ENCODE peak calls at places on chromosome 14, in six cellular contexts. T is neuronal stem cell; F is Peyer's patch; O is HCT116; Z is naive thymus-derived CD4-positive, alpha-beta T cell; N is HL-60. H is an unnamed sample.

GRCh38 chr14:98705826-98706225 is 566.2 kb downstream of the BCL11B start:
- DNase-seq in Z (no peak), F (no peak), N (no peak), O (no peak), T (no peak), H (no peak)

GRCh38 chr14:83140756-83141155 is 1607.1 kb upstream of the SEL1L start:
- DNase-seq in F (no peak), Z (no peak), T (no peak), N (no peak), O (no peak), H (no peak)

GRCh38 chr14:65696801-65697200 is 284.3 kb downstream of the FUT8 start:
- DNase-seq in F (no peak), O (no peak), T (no peak), N (no peak), Z (no peak), H (no peak)

GRCh38 chr14:91246051-91246852 is 1.7 kb upstream of the GPR68 start:
- DNase-seq in N (no peak), O (no peak), Z (peak), T (no peak), F (peak), H (no peak)

GRCh38 chr14:31508140-31508539 is 20.3 kb upstream of the GPR33 start:
- DNase-seq in Z (no peak), F (no peak), N (no peak), O (no peak), T (no peak), H (no peak)

GRCh38 chr14:56532546-56532945 is 47.1 kb upstream of the TMEM260 start:
- DNase-seq in F (no peak), T (no peak), Z (no peak), O (no peak), N (no peak), H (no peak)

GRCh38 chr14:69081271-69081670 is 71.6 kb downstream of the DCAF5 start:
- DNase-seq in F (no peak), O (no peak), N (no peak), Z (no peak), T (no peak), H (no peak)

GRCh38 chr14:92693998-92694780 is 54.2 kb downstream of the LGMN start:
- DNase-seq in F (no peak), O (peak), T (no peak), Z (no peak), N (no peak), H (no peak)

GRCh38 chr14:56460469-56460868 is 119.1 kb upstream of the TMEM260 start:
- DNase-seq in N (no peak), F (no peak), O (no peak), T (no peak), Z (no peak), H (no peak)

GRCh38 chr14:97143456-97143855 is 346.3 kb downstream of the VRK1 start:
- DNase-seq in F (no peak), T (no peak), N (no peak), Z (no peak), O (no peak), H (no peak)

GRCh38 chr14:97524579-97525319 is 727.6 kb downstream of the VRK1 start:
- DNase-seq in O (no peak), Z (no peak), T (no peak), F (no peak), N (no peak), H (no peak)

GRCh38 chr14:68770553-68771286 is 22.1 kb downstream of the ZFP36L1 start:
- DNase-seq in F (no peak), T (no peak), O (no peak), N (no peak), Z (no peak), H (no peak)

GRCh38 chr14:96090441-96091148 is 51.4 kb downstream of the C14orf132 start:
- DNase-seq in O (no peak), F (peak), N (no peak), T (no peak), Z (no peak), H (peak)

GRCh38 chr14:97692084-97692483 is 894.9 kb downstream of the VRK1 start:
- DNase-seq in O (no peak), F (no peak), N (no peak), Z (no peak), T (no peak), H (no peak)

GRCh38 chr14:36509056-36509917 is 10.7 kb downstream of the NKX2-1 start:
- DNase-seq in O (no peak), T (no peak), F (no peak), N (no peak), Z (no peak), H (no peak)
- H3K4me3 ChIP-seq in O (no peak), T (no peak), F (no peak), N (no peak), Z (no peak), H (no peak)

GRCh38 chr14:24139272-24139934 is 2.0 kb downstream of the EMC9 start:
- DNase-seq in F (no peak), N (no peak), O (no peak), T (no peak), Z (no peak), H (no peak)
- H3K4me3 ChIP-seq in F (no peak), N (no peak), O (peak), T (no peak), Z (no peak), H (peak)

DNA sequence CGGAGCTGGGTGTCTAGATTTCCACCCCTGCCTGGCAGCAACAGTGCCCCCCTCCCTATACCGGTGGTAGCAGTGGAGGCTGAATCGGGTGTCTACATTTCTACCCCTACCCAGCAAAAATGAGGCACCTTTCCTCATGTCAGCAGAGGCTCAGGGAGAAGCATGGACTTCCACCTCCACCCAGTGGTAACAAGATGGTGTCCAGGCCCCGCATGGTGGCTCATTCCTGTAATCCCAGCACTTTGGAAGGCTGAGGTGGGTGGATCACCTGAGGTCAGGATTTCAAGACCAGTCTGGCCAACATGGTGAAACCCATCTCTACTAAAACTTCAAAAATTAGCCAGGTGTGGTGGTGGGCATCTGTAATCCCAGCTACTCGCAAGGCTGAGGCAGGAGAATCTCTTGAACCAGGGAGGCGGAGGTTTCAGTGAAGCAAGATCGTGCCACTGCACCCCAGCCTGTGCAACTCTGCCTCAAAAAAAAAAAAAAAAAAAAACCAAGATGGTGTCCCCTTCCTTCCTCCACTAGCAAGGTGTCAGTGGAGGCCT is 35.5 kb upstream of the OR5AU1 start:
- DNase-seq in N (no peak), T (no peak), F (no peak), Z (no peak), O (no peak), H (no peak)
- H3K4me3 ChIP-seq in N (no peak), T (no peak), F (no peak), Z (peak), O (peak), H (peak)

GRCh38 chr14:100144996-100145646 is 14.3 kb downstream of the DEGS2 start:
- DNase-seq in Z (no peak), N (no peak), O (no peak), F (no peak), T (no peak), H (no peak)
- H3K4me3 ChIP-seq in Z (no peak), N (no peak), O (no peak), F (no peak), T (no peak), H (no peak)

GRCh38 chr14:77641207-77641533 is 24.7 kb upstream of the SPTLC2 start:
- DNase-seq in N (no peak), O (no peak), Z (no peak), T (no peak), F (peak), H (no peak)

GRCh38 chr14:77638738-77639137 is 22.3 kb upstream of the SPTLC2 start:
- DNase-seq in T (no peak), F (no peak), O (no peak), N (no peak), Z (no peak), H (peak)

GRCh38 chr14:77645520-77646230 is 29.2 kb upstream of the SPTLC2 start:
- DNase-seq in Z (no peak), F (no peak), O (no peak), N (no peak), T (no peak), H (no peak)

GRCh38 chr14:77642407-77642806 is 26.0 kb upstream of the SPTLC2 start:
- DNase-seq in O (no peak), N (no peak), F (no peak), Z (no peak), T (no peak), H (no peak)

GRCh38 chr14:77641534-77642341 is 25.3 kb upstream of the SPTLC2 start:
- DNase-seq in F (peak), T (no peak), O (no peak), N (peak), Z (peak), H (no peak)
- H3K4me3 ChIP-seq in F (peak), T (no peak), O (no peak), N (peak), Z (peak), H (peak)

DNA sequence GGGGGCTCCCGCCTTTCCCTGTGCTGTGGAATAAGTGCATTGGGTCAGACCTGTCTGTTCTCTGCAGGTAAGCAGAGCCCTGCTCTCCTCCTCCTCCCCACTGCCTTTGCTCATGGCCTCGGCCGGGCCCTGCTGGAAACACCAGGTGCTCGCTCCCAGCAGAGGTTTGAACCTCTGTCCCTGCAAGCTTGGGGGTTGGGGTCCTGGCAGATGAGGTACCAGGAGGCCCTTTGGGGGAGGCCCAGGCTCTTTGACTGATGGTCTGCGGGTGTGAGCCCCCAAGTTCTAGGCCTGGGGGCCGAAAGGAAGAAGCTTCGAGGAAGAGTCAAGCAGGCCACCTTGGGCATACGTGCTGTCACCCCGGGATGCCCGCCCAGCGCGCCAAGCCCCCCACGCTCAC is 22.1 kb upstream of the CEP170B start:
- DNase-seq in Z (no peak), F (no peak), O (no peak), T (no peak), N (no peak), H (no peak)
- H3K4me3 ChIP-seq in Z (no peak), F (no peak), O (no peak), T (peak), N (no peak), H (no peak)

GRCh38 chr14:22835505-22835904 is 880 bp upstream of the MMP14 start:
- DNase-seq in Z (no peak), N (no peak), O (no peak), T (no peak), F (no peak), H (no peak)

GRCh38 chr14:22838631-22839041 is 2.3 kb downstream of the MMP14 start:
- DNase-seq in T (no peak), F (no peak), O (no peak), Z (no peak), N (peak), H (no peak)

GRCh38 chr14:22837750-22838538 is 1.6 kb downstream of the MMP14 start:
- DNase-seq in N (no peak), T (no peak), O (no peak), Z (no peak), F (no peak), H (no peak)

GRCh38 chr14:22836301-22837058 is at the start of gene MMP14:
- DNase-seq in F (peak), N (no peak), Z (no peak), T (no peak), O (no peak), H (peak)

DNA sequence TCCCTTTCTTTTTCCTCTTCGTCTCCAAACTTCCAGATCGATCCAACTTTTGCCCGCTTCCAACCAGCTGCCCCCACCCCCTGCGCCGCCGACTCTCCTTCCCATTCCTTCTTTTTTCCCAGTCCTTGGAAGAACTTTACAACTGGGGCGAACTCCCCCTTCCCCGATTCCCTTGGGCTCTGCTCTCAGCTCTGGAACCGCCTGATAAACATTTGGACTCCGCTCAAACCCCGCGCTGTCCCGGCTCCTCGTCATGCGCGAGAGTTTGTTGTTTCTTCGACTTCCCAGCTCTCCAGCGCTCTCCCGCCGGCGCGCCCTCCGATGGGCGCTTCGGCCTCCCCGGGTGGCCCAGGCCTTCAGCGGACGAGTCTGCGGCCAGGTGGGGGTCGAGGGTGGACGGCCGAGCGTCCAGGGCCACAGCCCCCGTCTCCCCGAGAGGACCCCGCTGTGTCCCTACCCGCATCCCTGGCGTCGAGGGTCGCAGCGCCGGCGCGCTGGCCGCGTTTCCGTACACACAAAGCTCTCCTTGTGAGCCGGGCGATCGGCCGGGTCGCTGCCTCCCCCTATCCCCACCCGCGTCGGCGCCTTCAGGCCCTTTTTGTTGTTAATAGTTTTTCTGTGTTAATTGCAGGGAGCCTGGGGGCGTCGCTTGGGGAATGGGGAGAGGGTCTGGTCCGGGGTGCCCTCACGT is 819 bp downstream of the MMP14 start:
- DNase-seq in N (no peak), Z (no peak), T (no peak), F (no peak), O (no peak), H (no peak)
- H3K4me3 ChIP-seq in N (peak), Z (peak), T (peak), F (peak), O (peak), H (peak)

GRCh38 chr14:102508410-102508773 is 1.2 kb downstream of the ANKRD9 start:
- DNase-seq in O (no peak), N (no peak), Z (no peak), T (no peak), F (no peak), H (no peak)
- H3K4me3 ChIP-seq in O (peak), N (no peak), Z (no peak), T (peak), F (no peak), H (peak)

DNA sequence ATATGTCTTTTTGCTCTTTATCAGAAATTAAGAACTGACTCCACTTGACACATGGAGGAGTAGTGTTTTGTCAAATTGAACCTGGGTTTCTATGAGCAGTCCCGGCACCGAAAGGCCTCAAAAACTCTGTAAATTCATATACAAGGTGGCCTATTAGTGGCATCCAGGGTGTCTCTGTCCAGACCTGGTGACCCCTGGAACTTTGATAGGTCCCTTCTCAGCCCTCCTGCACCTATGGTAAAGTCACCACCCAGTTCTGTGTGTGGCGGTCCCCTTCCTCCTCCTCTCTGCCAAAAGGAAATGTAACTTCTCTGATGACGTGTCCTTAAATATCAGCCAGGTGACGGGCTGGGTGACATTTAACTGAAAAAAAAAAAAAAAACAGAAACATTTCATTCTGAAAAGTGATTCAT is 204.0 kb upstream of the FOXN3 start:
- DNase-seq in N (no peak), F (peak), O (no peak), Z (peak), T (no peak), H (no peak)
- H3K4me3 ChIP-seq in N (no peak), F (no peak), O (no peak), Z (peak), T (no peak), H (no peak)